ENCODE peak calls at places on chromosomes 3 and 15, in six cellular contexts. One of them, this sample, is unnamed.

GRCh38 chr3:150495563-150496168 is 50.6 kb downstream of the SERP1 start:
- DNase-seq in iris pigment epithelial cell: peak; percentile 48
- DNase-seq in naive thymus-derived CD8-positive, alpha-beta T cell: peak; percentile 53
- DNase-seq in nucleus accumbens: no peak
- DNase-seq in uterus: no peak
- DNase-seq in astrocyte: peak; percentile 23
- DNase-seq in this sample: peak; percentile 73

GRCh38 chr15:80599359-80599758 is 95.8 kb upstream of the ABHD17C start:
- DNase-seq in uterus: no peak
- DNase-seq in iris pigment epithelial cell: peak; percentile 89
- DNase-seq in nucleus accumbens: no peak
- DNase-seq in astrocyte: peak; percentile 78
- DNase-seq in naive thymus-derived CD8-positive, alpha-beta T cell: no peak
- DNase-seq in this sample: no peak

GRCh38 chr3:10244004-10244403 is 4.3 kb upstream of the TATDN2 start:
- DNase-seq in uterus: no peak
- DNase-seq in iris pigment epithelial cell: no peak
- DNase-seq in naive thymus-derived CD8-positive, alpha-beta T cell: no peak
- DNase-seq in nucleus accumbens: no peak
- DNase-seq in astrocyte: no peak
- DNase-seq in this sample: no peak

GRCh38 chr15:74978503-74978902 is 16.9 kb upstream of the SCAMP5 start:
- DNase-seq in iris pigment epithelial cell: peak; percentile 65
- DNase-seq in naive thymus-derived CD8-positive, alpha-beta T cell: no peak
- DNase-seq in nucleus accumbens: no peak
- DNase-seq in astrocyte: no peak
- DNase-seq in uterus: no peak
- DNase-seq in this sample: no peak

GRCh38 chr3:71478568-71478967 is 105.0 kb downstream of the FOXP1 start:
- DNase-seq in naive thymus-derived CD8-positive, alpha-beta T cell: no peak
- DNase-seq in uterus: no peak
- DNase-seq in astrocyte: peak; percentile 43
- DNase-seq in iris pigment epithelial cell: no peak
- DNase-seq in nucleus accumbens: no peak
- DNase-seq in this sample: no peak

GRCh38 chr3:132595036-132595435 is 2.0 kb upstream of the ACKR4 start:
- DNase-seq in naive thymus-derived CD8-positive, alpha-beta T cell: no peak
- DNase-seq in astrocyte: peak; percentile 70
- DNase-seq in nucleus accumbens: no peak
- DNase-seq in iris pigment epithelial cell: peak; percentile 82
- DNase-seq in uterus: no peak
- DNase-seq in this sample: no peak

GRCh38 chr15:101288905-101289513 is 6.0 kb downstream of the SNRPA1 start:
- DNase-seq in astrocyte: no peak
- DNase-seq in uterus: no peak
- DNase-seq in nucleus accumbens: no peak
- DNase-seq in iris pigment epithelial cell: peak; percentile 57
- DNase-seq in naive thymus-derived CD8-positive, alpha-beta T cell: peak; percentile 66
- DNase-seq in this sample: peak; percentile 33

GRCh38 chr15:96049766-96050165 is 280.7 kb upstream of the NR2F2 start:
- DNase-seq in naive thymus-derived CD8-positive, alpha-beta T cell: no peak
- DNase-seq in uterus: no peak
- DNase-seq in iris pigment epithelial cell: no peak
- DNase-seq in astrocyte: no peak
- DNase-seq in nucleus accumbens: no peak
- DNase-seq in this sample: no peak

GRCh38 chr15:56812255-56812654 is 78.9 kb upstream of the ZNF280D start:
- DNase-seq in astrocyte: no peak
- DNase-seq in nucleus accumbens: no peak
- DNase-seq in uterus: no peak
- DNase-seq in iris pigment epithelial cell: no peak
- DNase-seq in naive thymus-derived CD8-positive, alpha-beta T cell: no peak
- DNase-seq in this sample: no peak

GRCh38 chr3:83849331-83849730 is 1109.5 kb upstream of the CADM2 start:
- DNase-seq in naive thymus-derived CD8-positive, alpha-beta T cell: no peak
- DNase-seq in iris pigment epithelial cell: peak; percentile 59
- DNase-seq in uterus: no peak
- DNase-seq in nucleus accumbens: no peak
- DNase-seq in astrocyte: peak; percentile 58
- DNase-seq in this sample: no peak

GRCh38 chr3:114939920-114940319 is 207.2 kb downstream of the ZBTB20 start:
- DNase-seq in uterus: no peak
- DNase-seq in nucleus accumbens: no peak
- DNase-seq in astrocyte: no peak
- DNase-seq in naive thymus-derived CD8-positive, alpha-beta T cell: no peak
- DNase-seq in iris pigment epithelial cell: no peak
- DNase-seq in this sample: no peak

GRCh38 chr15:64070965-64071851 is 22.4 kb downstream of the CIAO2A start:
- DNase-seq in astrocyte: peak; percentile 80
- DNase-seq in uterus: peak; percentile 75
- DNase-seq in iris pigment epithelial cell: peak; percentile 94
- DNase-seq in nucleus accumbens: no peak
- DNase-seq in naive thymus-derived CD8-positive, alpha-beta T cell: no peak
- DNase-seq in this sample: peak; percentile 58

GRCh38 chr3:23884481-23884880 is 32.3 kb downstream of the NKIRAS1 start:
- DNase-seq in astrocyte: no peak
- DNase-seq in naive thymus-derived CD8-positive, alpha-beta T cell: no peak
- DNase-seq in uterus: no peak
- DNase-seq in iris pigment epithelial cell: no peak
- DNase-seq in nucleus accumbens: no peak
- DNase-seq in this sample: no peak

GRCh38 chr3:63661242-63661641 is 8.8 kb downstream of the SNTN start:
- DNase-seq in nucleus accumbens: no peak
- DNase-seq in iris pigment epithelial cell: peak; percentile 21
- DNase-seq in astrocyte: no peak
- DNase-seq in naive thymus-derived CD8-positive, alpha-beta T cell: no peak
- DNase-seq in uterus: no peak
- DNase-seq in this sample: no peak

GRCh38 chr3:72245183-72245811 is 460.3 kb upstream of the PROK2 start:
- DNase-seq in naive thymus-derived CD8-positive, alpha-beta T cell: no peak
- DNase-seq in nucleus accumbens: peak; percentile 39
- DNase-seq in iris pigment epithelial cell: no peak
- DNase-seq in astrocyte: no peak
- DNase-seq in uterus: peak; percentile 60
- DNase-seq in this sample: no peak

GRCh38 chr3:117404756-117405155 is 695.2 kb downstream of the TUSC7 start:
- DNase-seq in nucleus accumbens: no peak
- DNase-seq in naive thymus-derived CD8-positive, alpha-beta T cell: no peak
- DNase-seq in uterus: no peak
- DNase-seq in astrocyte: no peak
- DNase-seq in iris pigment epithelial cell: no peak
- DNase-seq in this sample: no peak